ENCODE peak calls at places on chromosomes 2 and 18, in nine cellular contexts. One of them, this sample, is unnamed.

GRCh38 chr2:135009339-135009738 is 37.9 kb downstream of the MAP3K19 start:
- DNase-seq in GM03348: no peak
- DNase-seq in Calu3: no peak
- DNase-seq in fibroblast of the aortic adventitia: no peak
- DNase-seq in T-helper 2 cell: no peak
- DNase-seq in SJSA1: no peak
- DNase-seq in T-helper 9 cell: no peak
- DNase-seq in activated CD4-positive, alpha-beta T cell treated with anti-CD3 and anti-CD28 coated beads, Interleukin-2, amount 50 U/mL, for 48 hours: no peak
- DNase-seq in HFF-Myc: no peak
- DNase-seq in this sample: no peak

GRCh38 chr18:51390695-51391094 is 193.2 kb upstream of the MEX3C start:
- DNase-seq in T-helper 2 cell: no peak
- DNase-seq in activated CD4-positive, alpha-beta T cell treated with anti-CD3 and anti-CD28 coated beads, Interleukin-2, amount 50 U/mL, for 48 hours: no peak
- DNase-seq in Calu3: no peak
- DNase-seq in HFF-Myc: no peak
- DNase-seq in fibroblast of the aortic adventitia: no peak
- DNase-seq in SJSA1: no peak
- DNase-seq in GM03348: no peak
- DNase-seq in T-helper 9 cell: no peak
- DNase-seq in this sample: peak; percentile 30

GRCh38 chr2:84830095-84830494 is 50.8 kb downstream of the TRABD2A start:
- DNase-seq in fibroblast of the aortic adventitia: no peak
- DNase-seq in HFF-Myc: no peak
- DNase-seq in T-helper 2 cell: no peak
- DNase-seq in activated CD4-positive, alpha-beta T cell treated with anti-CD3 and anti-CD28 coated beads, Interleukin-2, amount 50 U/mL, for 48 hours: no peak
- DNase-seq in Calu3: no peak
- DNase-seq in SJSA1: peak; percentile 59
- DNase-seq in T-helper 9 cell: no peak
- DNase-seq in GM03348: no peak
- DNase-seq in this sample: no peak

GRCh38 chr2:196927318-196928225 is 1.1 kb upstream of the PGAP1 start:
- DNase-seq in T-helper 2 cell: peak; percentile 32
- DNase-seq in activated CD4-positive, alpha-beta T cell treated with anti-CD3 and anti-CD28 coated beads, Interleukin-2, amount 50 U/mL, for 48 hours: peak; percentile 49
- DNase-seq in HFF-Myc: no peak
- DNase-seq in fibroblast of the aortic adventitia: peak; percentile 80
- DNase-seq in SJSA1: peak; percentile 57
- DNase-seq in T-helper 9 cell: peak; percentile 36
- DNase-seq in Calu3: peak; percentile 18
- DNase-seq in GM03348: peak; percentile 34
- DNase-seq in this sample: peak; percentile 38

GRCh38 chr2:468631-469310 is 180.9 kb upstream of the ALKAL2 start:
- DNase-seq in T-helper 2 cell: no peak
- DNase-seq in fibroblast of the aortic adventitia: no peak
- DNase-seq in SJSA1: no peak
- DNase-seq in T-helper 9 cell: no peak
- DNase-seq in activated CD4-positive, alpha-beta T cell treated with anti-CD3 and anti-CD28 coated beads, Interleukin-2, amount 50 U/mL, for 48 hours: no peak
- DNase-seq in Calu3: no peak
- DNase-seq in HFF-Myc: no peak
- DNase-seq in GM03348: no peak
- DNase-seq in this sample: no peak

GRCh38 chr18:79578396-79579260 is 101.0 kb upstream of the CTDP1 start:
- DNase-seq in fibroblast of the aortic adventitia: no peak
- DNase-seq in HFF-Myc: no peak
- DNase-seq in Calu3: no peak
- DNase-seq in T-helper 2 cell: no peak
- DNase-seq in SJSA1: peak; percentile 33
- DNase-seq in activated CD4-positive, alpha-beta T cell treated with anti-CD3 and anti-CD28 coated beads, Interleukin-2, amount 50 U/mL, for 48 hours: no peak
- DNase-seq in T-helper 9 cell: no peak
- DNase-seq in GM03348: no peak
- DNase-seq in this sample: no peak

GRCh38 chr18:26854292-26854881 is 11.1 kb downstream of the AQP4 start:
- DNase-seq in GM03348: no peak
- DNase-seq in Calu3: no peak
- DNase-seq in T-helper 2 cell: no peak
- DNase-seq in SJSA1: no peak
- DNase-seq in T-helper 9 cell: no peak
- DNase-seq in HFF-Myc: no peak
- DNase-seq in activated CD4-positive, alpha-beta T cell treated with anti-CD3 and anti-CD28 coated beads, Interleukin-2, amount 50 U/mL, for 48 hours: no peak
- DNase-seq in fibroblast of the aortic adventitia: no peak
- DNase-seq in this sample: no peak

GRCh38 chr2:237122214-237122666 is 36.6 kb downstream of the COPS8 start:
- DNase-seq in Calu3: peak; percentile 84
- DNase-seq in SJSA1: peak; percentile 87
- DNase-seq in T-helper 9 cell: no peak
- DNase-seq in GM03348: peak; percentile 84
- DNase-seq in fibroblast of the aortic adventitia: peak; percentile 83
- DNase-seq in activated CD4-positive, alpha-beta T cell treated with anti-CD3 and anti-CD28 coated beads, Interleukin-2, amount 50 U/mL, for 48 hours: peak; percentile 66
- DNase-seq in HFF-Myc: peak; percentile 52
- DNase-seq in T-helper 2 cell: peak; percentile 38
- DNase-seq in this sample: peak; percentile 82

GRCh38 chr18:22168360-22168921 is 948 bp upstream of the GATA6 start:
- DNase-seq in T-helper 2 cell: no peak
- DNase-seq in GM03348: no peak
- DNase-seq in SJSA1: no peak
- DNase-seq in fibroblast of the aortic adventitia: peak; percentile 52
- DNase-seq in activated CD4-positive, alpha-beta T cell treated with anti-CD3 and anti-CD28 coated beads, Interleukin-2, amount 50 U/mL, for 48 hours: no peak
- DNase-seq in Calu3: peak; percentile 57
- DNase-seq in T-helper 9 cell: no peak
- DNase-seq in HFF-Myc: no peak
- DNase-seq in this sample: no peak

GRCh38 chr18:3554091-3554601 is 104.2 kb downstream of the TGIF1 start:
- DNase-seq in activated CD4-positive, alpha-beta T cell treated with anti-CD3 and anti-CD28 coated beads, Interleukin-2, amount 50 U/mL, for 48 hours: no peak
- DNase-seq in GM03348: no peak
- DNase-seq in Calu3: no peak
- DNase-seq in T-helper 9 cell: no peak
- DNase-seq in T-helper 2 cell: no peak
- DNase-seq in fibroblast of the aortic adventitia: no peak
- DNase-seq in HFF-Myc: no peak
- DNase-seq in SJSA1: no peak
- DNase-seq in this sample: no peak

GRCh38 chr18:55413474-55413873 is 174.5 kb downstream of the TCF4 start:
- DNase-seq in fibroblast of the aortic adventitia: no peak
- DNase-seq in GM03348: no peak
- DNase-seq in T-helper 2 cell: no peak
- DNase-seq in Calu3: no peak
- DNase-seq in T-helper 9 cell: no peak
- DNase-seq in SJSA1: no peak
- DNase-seq in HFF-Myc: no peak
- DNase-seq in activated CD4-positive, alpha-beta T cell treated with anti-CD3 and anti-CD28 coated beads, Interleukin-2, amount 50 U/mL, for 48 hours: no peak
- DNase-seq in this sample: no peak

GRCh38 chr18:51122266-51123045 is 75.0 kb downstream of the MEX3C start:
- DNase-seq in T-helper 2 cell: no peak
- DNase-seq in activated CD4-positive, alpha-beta T cell treated with anti-CD3 and anti-CD28 coated beads, Interleukin-2, amount 50 U/mL, for 48 hours: no peak
- DNase-seq in T-helper 9 cell: no peak
- DNase-seq in Calu3: no peak
- DNase-seq in fibroblast of the aortic adventitia: no peak
- DNase-seq in HFF-Myc: no peak
- DNase-seq in SJSA1: peak; percentile 36
- DNase-seq in GM03348: no peak
- DNase-seq in this sample: no peak

GRCh38 chr2:24050041-24050655 is 607 bp downstream of the FKBP1B start:
- DNase-seq in Calu3: peak; percentile 18
- DNase-seq in GM03348: peak; percentile 41
- DNase-seq in SJSA1: no peak
- DNase-seq in fibroblast of the aortic adventitia: peak; percentile 14
- DNase-seq in HFF-Myc: no peak
- DNase-seq in activated CD4-positive, alpha-beta T cell treated with anti-CD3 and anti-CD28 coated beads, Interleukin-2, amount 50 U/mL, for 48 hours: peak; percentile 10
- DNase-seq in T-helper 2 cell: no peak
- DNase-seq in T-helper 9 cell: no peak
- DNase-seq in this sample: no peak

GRCh38 chr2:216761809-216762208 is 66.5 kb upstream of the IGFBP5 start:
- DNase-seq in GM03348: no peak
- DNase-seq in Calu3: no peak
- DNase-seq in fibroblast of the aortic adventitia: no peak
- DNase-seq in HFF-Myc: no peak
- DNase-seq in T-helper 9 cell: no peak
- DNase-seq in T-helper 2 cell: no peak
- DNase-seq in activated CD4-positive, alpha-beta T cell treated with anti-CD3 and anti-CD28 coated beads, Interleukin-2, amount 50 U/mL, for 48 hours: no peak
- DNase-seq in SJSA1: no peak
- DNase-seq in this sample: no peak

GRCh38 chr18:61569176-61569892 is 236.1 kb downstream of the CDH20 start:
- DNase-seq in fibroblast of the aortic adventitia: peak; percentile 78
- DNase-seq in T-helper 9 cell: no peak
- DNase-seq in GM03348: peak; percentile 70
- DNase-seq in HFF-Myc: no peak
- DNase-seq in SJSA1: peak; percentile 79
- DNase-seq in activated CD4-positive, alpha-beta T cell treated with anti-CD3 and anti-CD28 coated beads, Interleukin-2, amount 50 U/mL, for 48 hours: no peak
- DNase-seq in T-helper 2 cell: no peak
- DNase-seq in Calu3: peak; percentile 16
- DNase-seq in this sample: peak; percentile 72

GRCh38 chr18:57585421-57585820 is 1.1 kb downstream of the FECH start:
- DNase-seq in GM03348: no peak
- DNase-seq in activated CD4-positive, alpha-beta T cell treated with anti-CD3 and anti-CD28 coated beads, Interleukin-2, amount 50 U/mL, for 48 hours: no peak
- DNase-seq in Calu3: no peak
- DNase-seq in HFF-Myc: no peak
- DNase-seq in SJSA1: no peak
- DNase-seq in T-helper 9 cell: no peak
- DNase-seq in fibroblast of the aortic adventitia: peak; percentile 15
- DNase-seq in T-helper 2 cell: no peak
- DNase-seq in this sample: peak; percentile 9

GRCh38 chr18:79988925-79989361 is 580 bp upstream of the TXNL4A start:
- DNase-seq in SJSA1: peak; percentile 51
- DNase-seq in Calu3: no peak
- DNase-seq in activated CD4-positive, alpha-beta T cell treated with anti-CD3 and anti-CD28 coated beads, Interleukin-2, amount 50 U/mL, for 48 hours: no peak
- DNase-seq in fibroblast of the aortic adventitia: peak; percentile 48
- DNase-seq in T-helper 2 cell: no peak
- DNase-seq in GM03348: peak; percentile 71
- DNase-seq in T-helper 9 cell: no peak
- DNase-seq in HFF-Myc: no peak
- DNase-seq in this sample: peak; percentile 47

GRCh38 chr18:22670914-22671313 is 253.2 kb upstream of the CTAGE1 start:
- DNase-seq in Calu3: no peak
- DNase-seq in T-helper 2 cell: no peak
- DNase-seq in GM03348: no peak
- DNase-seq in fibroblast of the aortic adventitia: peak; percentile 34
- DNase-seq in T-helper 9 cell: no peak
- DNase-seq in SJSA1: no peak
- DNase-seq in HFF-Myc: no peak
- DNase-seq in activated CD4-positive, alpha-beta T cell treated with anti-CD3 and anti-CD28 coated beads, Interleukin-2, amount 50 U/mL, for 48 hours: no peak
- DNase-seq in this sample: no peak

GRCh38 chr2:206531996-206532543 is 88.7 kb downstream of the ADAM23 start:
- DNase-seq in T-helper 2 cell: no peak
- DNase-seq in Calu3: no peak
- DNase-seq in fibroblast of the aortic adventitia: peak; percentile 23
- DNase-seq in T-helper 9 cell: no peak
- DNase-seq in SJSA1: no peak
- DNase-seq in activated CD4-positive, alpha-beta T cell treated with anti-CD3 and anti-CD28 coated beads, Interleukin-2, amount 50 U/mL, for 48 hours: no peak
- DNase-seq in GM03348: peak; percentile 5
- DNase-seq in HFF-Myc: no peak
- DNase-seq in this sample: peak; percentile 4

GRCh38 chr2:162967137-162967536 is 128.6 kb upstream of the KCNH7 start:
- DNase-seq in activated CD4-positive, alpha-beta T cell treated with anti-CD3 and anti-CD28 coated beads, Interleukin-2, amount 50 U/mL, for 48 hours: no peak
- DNase-seq in T-helper 9 cell: no peak
- DNase-seq in Calu3: no peak
- DNase-seq in fibroblast of the aortic adventitia: no peak
- DNase-seq in SJSA1: no peak
- DNase-seq in T-helper 2 cell: no peak
- DNase-seq in GM03348: no peak
- DNase-seq in HFF-Myc: no peak
- DNase-seq in this sample: no peak